ENCODE peak calls at places on chromosome 4, in four cellular contexts. S is foreskin fibroblast, T is T-helper 9 cell, K is NCI-H1694 treated with DMSO at 0.1 percent for 48 hours. E is an unnamed sample.

GRCh38 chr4:114562176-114562904 is 36.3 kb upstream of the UGT8 start:
- DNase-seq in T (no peak), S (no peak), K (no peak), E (no peak)

GRCh38 chr4:101042847-101043246 is 304.5 kb downstream of the PPP3CA start:
- DNase-seq in T (no peak), K (no peak), S (no peak), E (no peak)

GRCh38 chr4:23884261-23884660 is 5.6 kb downstream of the PPARGC1A start:
- DNase-seq in K (no peak), T (no peak), S (no peak), E (no peak)

GRCh38 chr4:186345184-186345583 is 79.2 kb downstream of the F11 start:
- DNase-seq in K (no peak), S (no peak), T (no peak), E (no peak)

GRCh38 chr4:2843909-2844584 is 403 bp downstream of the ADD1 start:
- DNase-seq in S (no peak), K (no peak), T (no peak), E (no peak)

GRCh38 chr4:118712872-118713271 is 27.7 kb downstream of the METTL14 start:
- DNase-seq in T (no peak), S (peak; percentile 56), K (no peak), E (no peak)

GRCh38 chr4:64341711-64342110 is 67.5 kb downstream of the TECRL start:
- DNase-seq in T (no peak), K (peak; percentile 91), S (no peak), E (no peak)

GRCh38 chr4:8422327-8422726 is 18.2 kb downstream of the ACOX3 start:
- DNase-seq in T (no peak), S (no peak), K (no peak), E (no peak)

GRCh38 chr4:107546637-107547036 is 173.4 kb downstream of the PAPSS1 start:
- DNase-seq in K (no peak), T (no peak), S (no peak), E (no peak)

GRCh38 chr4:108247511-108248088 is 78.9 kb upstream of the LEF1 start:
- DNase-seq in S (no peak), K (no peak), T (no peak), E (no peak)

GRCh38 chr4:38382492-38382891 is 281.5 kb upstream of the KLF3 start:
- DNase-seq in T (no peak), S (no peak), K (no peak), E (no peak)

GRCh38 chr4:185343726-185344581 is 51.8 kb downstream of the LRP2BP start:
- DNase-seq in T (no peak), S (no peak), K (no peak), E (no peak)

GRCh38 chr4:75514949-75515612 is 808 bp downstream of the THAP6 start:
- DNase-seq in K (no peak), T (no peak), S (no peak), E (no peak)

GRCh38 chr4:130640583-130640982 is 1544.6 kb downstream of the C4orf33 start:
- DNase-seq in K (no peak), S (no peak), T (no peak), E (no peak)

GRCh38 chr4:6761540-6762243 is 20.8 kb upstream of the KIAA0232 start:
- DNase-seq in S (peak; percentile 54), T (no peak), K (no peak), E (no peak)

GRCh38 chr4:73855406-73855805 is 2.3 kb downstream of the PF4V1 start:
- DNase-seq in T (no peak), K (no peak), S (no peak), E (no peak)

GRCh38 chr4:17809667-17810066 is 890 bp downstream of the DCAF16 start:
- DNase-seq in S (no peak), K (no peak), T (no peak), E (no peak)

GRCh38 chr4:142497606-142498005 is 348.5 kb downstream of the INPP4B start:
- DNase-seq in S (no peak), T (no peak), K (no peak), E (no peak)

GRCh38 chr4:176185068-176185467 is 10.3 kb downstream of the SPATA4 start:
- DNase-seq in T (no peak), K (no peak), S (peak; percentile 68), E (no peak)

GRCh38 chr4:185830263-185830994 is 18.4 kb upstream of the SORBS2 start:
- DNase-seq in S (no peak), K (no peak), T (no peak), E (no peak)

GRCh38 chr4:67558493-67558892 is at the start of gene STAP1:
- DNase-seq in K (no peak), T (no peak), S (no peak), E (no peak)

GRCh38 chr4:181235361-181235760 is 1007.8 kb upstream of the TENM3 start:
- DNase-seq in S (no peak), T (no peak), K (no peak), E (no peak)

GRCh38 chr4:83109480-83110221 is 4.9 kb downstream of the PLAC8 start:
- DNase-seq in K (no peak), T (peak; percentile 32), S (peak; percentile 13), E (peak; percentile 29)

GRCh38 chr4:4575284-4576211 is 33.7 kb upstream of the STX18 start:
- DNase-seq in T (peak; percentile 54), K (no peak), S (peak; percentile 52), E (peak; percentile 49)

GRCh38 chr4:924107-925096 is 7.7 kb downstream of the GAK start:
- DNase-seq in S (no peak), K (no peak), T (no peak), E (no peak)

GRCh38 chr4:26330946-26331345 is 10.1 kb downstream of the RBPJ start:
- DNase-seq in K (no peak), S (no peak), T (no peak), E (no peak)

GRCh38 chr4:106355193-106355592 is 13.4 kb downstream of the GIMD1 start:
- DNase-seq in S (no peak), K (no peak), T (no peak), E (no peak)

GRCh38 chr4:186723207-186724047 is at the start of gene FAT1:
- DNase-seq in K (no peak), T (no peak), S (peak; percentile 88), E (no peak)

GRCh38 chr4:170089274-170089742 is 448 bp downstream of the AADAT start:
- DNase-seq in S (peak; percentile 21), T (no peak), K (peak; percentile 26), E (no peak)

GRCh38 chr4:14771091-14771490 is 231.2 kb upstream of the CPEB2 start:
- DNase-seq in T (no peak), S (no peak), K (no peak), E (no peak)

GRCh38 chr4:53196872-53197759 is 168.7 kb downstream of the SCFD2 start:
- DNase-seq in K (peak; percentile 39), T (no peak), S (peak; percentile 73), E (no peak)

GRCh38 chr4:167021545-167022155 is 212.6 kb downstream of the SPOCK3 start:
- DNase-seq in K (peak; percentile 17), T (peak; percentile 39), S (peak; percentile 41), E (peak; percentile 55)

E was measured in CD4-positive, alpha-beta T cell.